ENCODE peak calls at places on chromosomes 2 and 18, in five cellular contexts. W is head of caudate nucleus, P is T-cell, Y is cardiac muscle cell, H is NCI-H1092. Z is an unnamed sample.

GRCh38 chr2:25894135-25894830 is 16.0 kb upstream of the ASXL2 start:
- DNase-seq in W (peak), P (no peak), Y (no peak), H (no peak), Z (peak)

GRCh38 chr2:176035013-176035691 is 33.1 kb upstream of the LNPK start:
- DNase-seq in W (no peak), P (no peak), Y (peak), H (no peak), Z (no peak)

GRCh38 chr2:7009207-7009911 is 92.1 kb downstream of the RNF144A start:
- DNase-seq in W (peak), P (no peak), Y (no peak), H (no peak), Z (no peak)

GRCh38 chr2:234827096-234827860 is 124.5 kb upstream of the SH3BP4 start:
- DNase-seq in W (no peak), P (no peak), Y (no peak), H (no peak), Z (no peak)

GRCh38 chr18:26417190-26417589 is 131.2 kb downstream of the KCTD1 start:
- DNase-seq in W (no peak), P (no peak), Y (no peak), H (no peak), Z (no peak)

GRCh38 chr18:27428120-27428519 is 243.0 kb upstream of the CHST9 start:
- DNase-seq in W (no peak), P (no peak), Y (no peak), H (no peak), Z (peak)

GRCh38 chr2:180062178-180062577 is 55.1 kb upstream of the CWC22 start:
- DNase-seq in W (no peak), P (no peak), Y (no peak), H (no peak), Z (no peak)

GRCh38 chr2:222861411-222862067 is 703 bp downstream of the ACSL3 start:
- DNase-seq in W (peak), P (peak), Y (no peak), H (no peak), Z (peak)

GRCh38 chr2:227860116-227860724 is 11.2 kb upstream of the DAW1 start:
- DNase-seq in W (peak), P (no peak), Y (no peak), H (no peak), Z (no peak)

GRCh38 chr18:78822171-78822570 is 157.4 kb upstream of the SALL3 start:
- DNase-seq in W (no peak), P (no peak), Y (no peak), H (no peak), Z (no peak)

GRCh38 chr2:70931376-70932000 is 4.2 kb upstream of the ATP6V1B1 start:
- DNase-seq in W (no peak), P (no peak), Y (no peak), H (no peak), Z (no peak)

GRCh38 chr2:58428286-58428552 is 187.1 kb upstream of the FANCL start:
- DNase-seq in W (no peak), P (no peak), Y (no peak), H (peak), Z (no peak)

GRCh38 chr2:212995920-212996319 is 155.5 kb downstream of the IKZF2 start:
- DNase-seq in W (no peak), P (no peak), Y (no peak), H (no peak), Z (no peak)

GRCh38 chr2:168156661-168157060 is 90.7 kb downstream of the STK39 start:
- DNase-seq in W (no peak), P (no peak), Y (no peak), H (no peak), Z (no peak)

GRCh38 chr18:60905699-60906098 is 427.5 kb upstream of the CDH20 start:
- DNase-seq in W (no peak), P (no peak), Y (no peak), H (no peak), Z (no peak)

GRCh38 chr18:34023471-34023870 is 201.2 kb downstream of the NOL4 start:
- DNase-seq in W (no peak), P (no peak), Y (peak), H (no peak), Z (no peak)

GRCh38 chr18:26003391-26003790 is 87.0 kb downstream of the SS18 start:
- DNase-seq in W (no peak), P (no peak), Y (peak), H (no peak), Z (no peak)

GRCh38 chr2:233442028-233442310 is 87.7 kb downstream of the DGKD start:
- DNase-seq in W (no peak), P (no peak), Y (no peak), H (no peak), Z (peak)

GRCh38 chr2:17878222-17879136 is at the start of gene KCNS3:
- DNase-seq in W (no peak), P (no peak), Y (peak), H (no peak), Z (peak)

GRCh38 chr2:134441153-134441863 is 187.4 kb downstream of the MGAT5 start:
- DNase-seq in W (no peak), P (no peak), Y (no peak), H (no peak), Z (no peak)

GRCh38 chr2:203030545-203030944 is 15.9 kb downstream of the NBEAL1 start:
- DNase-seq in W (no peak), P (no peak), Y (no peak), H (no peak), Z (no peak)

GRCh38 chr2:56008661-56009411 is 85.3 kb upstream of the EFEMP1 start:
- DNase-seq in W (peak), P (no peak), Y (peak), H (peak), Z (no peak)

GRCh38 chr2:50820176-50820575 is 211.8 kb downstream of the NRXN1 start:
- DNase-seq in W (no peak), P (no peak), Y (no peak), H (no peak), Z (no peak)

GRCh38 chr18:63817441-63818051 is 42.3 kb downstream of the SERPINB7 start:
- DNase-seq in W (no peak), P (no peak), Y (no peak), H (no peak), Z (no peak)

GRCh38 chr2:96505231-96505889 is at the start of gene NEURL3:
- DNase-seq in W (no peak), P (no peak), Y (no peak), H (no peak), Z (no peak)

GRCh38 chr2:73218298-73218697 is 4.3 kb downstream of the SMYD5 start:
- DNase-seq in W (no peak), P (no peak), Y (no peak), H (no peak), Z (peak)

GRCh38 chr2:32289165-32290054 is 11.7 kb downstream of the YIPF4 start:
- DNase-seq in W (no peak), P (no peak), Y (no peak), H (no peak), Z (no peak)

Z was measured in upper lobe of right lung.